ENCODE peak calls at places on chromosome 4, in six cellular contexts. D, I, Y, M, N and K are unnamed samples.
A peak's percentile ranks its signal among the peaks of the same experiment; 100 is the strongest.

GRCh38 chr4:155569960-155570515 is 96.6 kb upstream of the GUCY1A1 start:
- DNase-seq in M (no peak), I (no peak), Y (no peak), N (no peak), D (no peak), K (no peak)

GRCh38 chr4:155805016-155805415 is 46.2 kb downstream of the GUCY1B1 start:
- DNase-seq in D (no peak), I (no peak), M (no peak), N (no peak), Y (no peak), K (no peak)

GRCh38 chr4:119209077-119209476 is 3.4 kb upstream of the USP53 start:
- DNase-seq in I (no peak), N (no peak), D (no peak), Y (no peak), M (no peak), K (no peak)

GRCh38 chr4:23888421-23889319 is 1.2 kb downstream of the PPARGC1A start:
- DNase-seq in M (no peak), Y (no peak), D (peak; percentile 64), I (no peak), N (no peak), K (no peak)

GRCh38 chr4:5158391-5158770 is 107.1 kb downstream of the STK32B start:
- DNase-seq in Y (no peak), N (no peak), M (no peak), D (no peak), I (no peak), K (no peak)

GRCh38 chr4:137768196-137768595 is 235.9 kb upstream of the PCDH18 start:
- DNase-seq in M (no peak), D (no peak), N (no peak), Y (no peak), I (no peak), K (no peak)

GRCh38 chr4:162485486-162485885 is 321.7 kb upstream of the FSTL5 start:
- DNase-seq in N (no peak), Y (no peak), I (no peak), D (no peak), M (no peak), K (no peak)

GRCh38 chr4:72604324-72604723 is 35.3 kb upstream of the ADAMTS3 start:
- DNase-seq in M (no peak), I (no peak), D (no peak), Y (no peak), N (no peak), K (no peak)

GRCh38 chr4:83639849-83640493 is 104.1 kb downstream of the GPAT3 start:
- DNase-seq in M (peak; percentile 53), I (peak; percentile 66), Y (no peak), D (no peak), N (peak; percentile 56), K (peak; percentile 59)

GRCh38 chr4:7637971-7638370 is 203.2 kb upstream of the PSAPL1 start:
- DNase-seq in D (no peak), M (no peak), Y (no peak), I (no peak), N (no peak), K (no peak)

GRCh38 chr4:139767168-139767567 is 101.5 kb downstream of the MGST2 start:
- DNase-seq in N (no peak), M (no peak), I (no peak), Y (no peak), D (no peak), K (no peak)

GRCh38 chr4:47084111-47084510 is 52.7 kb downstream of the GABRB1 start:
- DNase-seq in D (no peak), N (no peak), Y (no peak), M (no peak), I (no peak), K (no peak)

GRCh38 chr4:133996431-133997121 is 205.0 kb downstream of the PABPC4L start:
- DNase-seq in I (no peak), Y (no peak), D (no peak), M (no peak), N (no peak), K (no peak)
- H3K4me3 ChIP-seq in I (no peak overlapping the region), Y (no peak overlapping the region), D (no peak overlapping the region), M (no peak overlapping the region), N (no peak overlapping the region), K (no peak overlapping the region)

GRCh38 chr4:100014616-100015015 is 64.5 kb upstream of the H2AZ1 start:
- DNase-seq in I (no peak), D (no peak), Y (no peak), N (no peak), M (no peak), K (no peak)
- TF ChIP-seq POLR2AphosphoS5 in I (no peak), D (no peak), Y (no peak), N (no peak), M (no peak), K (no peak)

DNA sequence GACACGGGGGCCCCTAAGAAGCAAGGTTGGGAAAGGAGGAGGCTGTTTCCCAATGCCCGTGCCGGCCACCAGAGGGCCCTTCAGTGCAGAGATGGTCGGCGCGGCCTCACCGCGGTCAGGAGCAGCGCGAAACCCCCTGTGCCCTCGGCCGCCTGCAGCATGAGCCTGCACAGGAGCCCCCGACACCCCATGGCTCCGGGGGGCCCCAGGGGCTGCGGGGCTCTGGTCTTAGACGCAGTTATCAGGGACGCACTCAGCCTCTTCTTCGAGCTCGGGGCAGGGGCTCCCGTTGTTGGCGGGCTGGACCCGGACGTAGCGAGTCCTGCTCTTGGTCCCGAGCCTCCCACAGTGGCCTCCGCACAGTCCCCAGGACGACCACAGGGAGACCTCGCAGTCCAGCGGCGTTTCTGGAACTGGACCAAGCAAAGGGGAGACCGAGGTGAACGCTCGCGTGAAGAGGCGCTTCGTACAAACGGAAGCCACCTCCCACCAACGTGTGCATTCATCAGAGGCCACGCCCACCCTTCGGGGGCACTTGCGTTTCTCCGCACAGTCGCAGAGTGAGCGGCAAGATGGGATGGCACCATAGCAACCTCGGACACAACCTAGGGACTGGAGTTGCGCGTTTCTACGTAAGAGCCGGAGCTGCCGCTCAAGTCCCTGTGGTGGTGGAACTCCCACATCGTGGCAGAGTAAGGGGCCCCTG is 5.0 kb downstream of the SPON2 start:
- DNase-seq in I (peak; percentile 88), Y (peak; percentile 96), D (peak; percentile 92), M (peak; percentile 92), N (peak; percentile 83), K (peak; percentile 89)
- H3K4me3 ChIP-seq in I (peak overlapping the region; percentile 54), Y (peak overlapping the region; percentile 76), D (peak overlapping the region; percentile 39), M (peak overlapping the region; percentile 35), N (peak overlapping the region; percentile 58), K (peak overlapping the region; percentile 76)

GRCh38 chr4:148161601-148162000 is 280.6 kb downstream of the NR3C2 start:
- DNase-seq in Y (no peak), D (no peak), I (no peak), N (no peak), M (no peak), K (no peak)
- TF ChIP-seq POLR2AphosphoS5 in Y (no peak), D (no peak), I (no peak), N (no peak), M (no peak), K (no peak)

DNA sequence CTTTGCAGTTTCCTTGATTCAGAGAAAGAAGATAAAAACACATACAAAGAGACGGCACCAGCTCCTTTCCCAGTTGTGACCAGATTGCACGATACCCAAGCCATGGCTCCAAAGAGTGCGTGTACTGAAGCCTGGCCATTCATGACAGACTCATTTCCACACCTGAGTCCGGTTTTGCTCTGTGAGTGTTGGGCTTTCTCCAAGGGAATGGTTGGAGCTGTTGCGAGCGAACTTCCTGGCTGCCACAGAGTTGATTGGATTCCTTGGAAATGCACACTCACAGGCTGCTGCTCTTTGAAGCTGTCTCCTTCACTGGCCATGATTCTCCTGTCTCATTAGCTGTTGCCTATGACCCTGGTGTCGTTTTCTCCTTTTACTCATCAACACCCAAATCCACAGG is 44.0 kb upstream of the BBS12 start:
- DNase-seq in M (no peak), D (no peak), N (no peak), Y (no peak), I (no peak), K (no peak)
- H3K4me3 ChIP-seq in M (no peak overlapping the region), D (no peak overlapping the region), N (no peak overlapping the region), Y (no peak overlapping the region), I (no peak overlapping the region), K (no peak overlapping the region)

DNA sequence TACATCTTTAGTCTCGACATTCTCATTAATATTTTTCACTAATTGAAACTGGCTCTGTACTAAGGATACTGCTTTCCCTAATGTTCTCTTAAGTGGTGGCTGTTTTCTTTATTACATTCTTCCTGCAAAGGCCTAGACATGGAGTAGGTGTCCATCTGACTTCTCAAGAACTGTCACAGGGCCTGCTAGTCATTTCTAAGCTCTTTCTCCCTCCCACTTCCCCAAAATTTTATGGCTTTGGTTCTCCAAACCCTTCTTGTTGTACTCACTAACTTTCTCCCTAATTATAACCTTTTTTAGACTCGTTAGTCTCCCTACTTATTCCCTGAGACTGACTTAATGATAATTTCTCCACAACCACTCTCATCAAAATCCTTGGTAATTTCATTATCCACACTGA is 133.3 kb downstream of the SPOCK3 start:
- DNase-seq in M (no peak), I (no peak), N (no peak), D (no peak), Y (no peak), K (no peak)
- TF ChIP-seq POLR2AphosphoS5 in M (no peak), I (no peak), N (no peak), D (no peak), Y (no peak), K (no peak)

GRCh38 chr4:579543-580175 is 3.6 kb upstream of the TMEM271 start:
- DNase-seq in I (no peak), Y (no peak), M (no peak), N (no peak), D (no peak), K (no peak)

GRCh38 chr4:577499-578450 is 1.7 kb upstream of the TMEM271 start:
- DNase-seq in M (no peak), Y (peak; percentile 64), D (no peak), I (peak; percentile 39), N (no peak), K (no peak)

GRCh38 chr4:576991-577498 is 950 bp upstream of the TMEM271 start:
- DNase-seq in M (no peak), I (no peak), N (no peak), D (no peak), Y (peak; percentile 43), K (peak; percentile 54)

GRCh38 chr4:576245-576821 is at the start of gene TMEM271:
- DNase-seq in N (no peak), I (no peak), D (no peak), M (no peak), Y (peak; percentile 48), K (peak; percentile 63)

GRCh38 chr4:578451-579443 is 2.7 kb upstream of the TMEM271 start:
- DNase-seq in D (no peak), I (no peak), M (no peak), N (no peak), Y (peak; percentile 54), K (no peak)
- H3K4me3 ChIP-seq in D (no peak overlapping the region), I (no peak overlapping the region), M (no peak overlapping the region), N (no peak overlapping the region), Y (no peak overlapping the region), K (no peak overlapping the region)

DNA sequence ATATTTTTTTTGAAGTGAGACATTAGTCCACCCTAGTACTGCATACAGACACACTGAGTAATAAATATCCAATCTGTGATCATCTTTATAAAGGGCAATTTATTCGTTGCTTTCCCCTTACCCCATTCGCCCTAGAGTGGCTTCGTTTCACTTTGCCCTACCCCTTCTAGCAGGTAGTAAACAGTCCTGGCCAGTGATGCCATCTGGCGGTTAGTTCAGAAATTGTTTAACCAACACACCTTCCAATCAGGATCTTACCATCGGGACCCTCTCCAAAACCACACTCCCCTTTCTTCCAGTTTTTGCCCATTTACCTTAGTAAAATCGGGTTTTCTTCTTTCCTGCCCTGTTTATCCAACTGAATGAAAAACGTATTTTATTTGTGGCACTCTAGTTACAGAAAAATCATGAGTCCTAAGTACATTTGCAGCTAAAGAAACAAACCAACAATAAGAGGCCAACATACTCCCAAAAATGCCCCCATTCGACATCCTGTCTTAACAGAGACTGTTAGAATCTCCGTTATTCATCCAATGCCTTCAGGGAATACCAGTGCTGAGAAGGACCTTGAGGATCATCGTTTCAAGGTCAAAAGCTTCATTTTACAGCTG is 2.2 kb downstream of the PPA2 start:
- DNase-seq in D (peak; percentile 82), Y (peak; percentile 78), M (peak; percentile 78), I (peak; percentile 81), N (peak; percentile 74), K (peak; percentile 80)
- TF ChIP-seq POLR2AphosphoS5 in D (no peak), Y (peak; percentile 21), M (no peak), I (peak; percentile 15), N (no peak), K (no peak)